ENCODE peak calls at places on chromosomes 6 and 20, in six cellular contexts. E, P, Z, F, V and K are unnamed samples.

GRCh38 chr6:139872635-139873034 is 498.2 kb upstream of the CITED2 start:
- DNase-seq in Z (no peak), F (no peak), E (no peak), V (no peak), P (peak), K (no peak)

GRCh38 chr6:135182120-135182992 is 1.2 kb downstream of the MYB start:
- DNase-seq in Z (peak), P (peak), V (peak), F (peak), E (peak), K (peak)

GRCh38 chr6:145034664-145035063 is 700.7 kb downstream of the EPM2A start:
- DNase-seq in V (no peak), P (no peak), E (no peak), Z (no peak), F (no peak), K (no peak)

GRCh38 chr6:21371676-21372161 is 221.8 kb upstream of the SOX4 start:
- DNase-seq in F (no peak), Z (no peak), P (no peak), V (no peak), E (no peak), K (no peak)

GRCh38 chr6:15527838-15528617 is 134.8 kb downstream of the DTNBP1 start:
- DNase-seq in V (no peak), P (no peak), E (no peak), Z (no peak), F (no peak), K (no peak)

GRCh38 chr6:2961491-2961890 is 9.9 kb downstream of the SERPINB6 start:
- DNase-seq in E (no peak), Z (no peak), P (no peak), F (no peak), V (no peak), K (no peak)

GRCh38 chr6:38588631-38589366 is 50.9 kb downstream of the BTBD9 start:
- DNase-seq in E (no peak), F (no peak), Z (no peak), P (no peak), V (no peak), K (no peak)

GRCh38 chr20:21104921-21105320 is 1.2 kb downstream of the LINC00237 start:
- DNase-seq in V (no peak), P (no peak), F (no peak), Z (no peak), E (no peak), K (no peak)

GRCh38 chr6:150549577-150550184 is 50.0 kb upstream of the PLEKHG1 start:
- DNase-seq in F (no peak), P (no peak), V (no peak), Z (no peak), E (no peak), K (no peak)

GRCh38 chr6:126372626-126373025 is 32.7 kb downstream of the CENPW start:
- DNase-seq in V (no peak), E (no peak), F (no peak), P (no peak), Z (no peak), K (no peak)

GRCh38 chr6:2876210-2877056 is 26.7 kb downstream of the SERPINB9 start:
- DNase-seq in V (peak), Z (no peak), E (peak), P (peak), F (peak), K (peak)

GRCh38 chr6:3088446-3088845 is 20.2 kb downstream of the RIPK1 start:
- DNase-seq in Z (no peak), E (no peak), F (no peak), V (peak), P (no peak), K (no peak)

GRCh38 chr6:42782689-42783176 is 881 bp downstream of the BICRAL start:
- DNase-seq in Z (peak), E (peak), P (peak), F (peak), V (peak), K (peak)

GRCh38 chr6:139839506-139840156 is 465.2 kb upstream of the CITED2 start:
- DNase-seq in P (no peak), F (no peak), Z (no peak), V (peak), E (no peak), K (no peak)

GRCh38 chr6:85390105-85390728 is 59.7 kb upstream of the NT5E start:
- DNase-seq in F (no peak), P (peak), Z (no peak), E (no peak), V (no peak), K (no peak)

GRCh38 chr6:24990227-24990843 is 54.6 kb upstream of the RIPOR2 start:
- DNase-seq in Z (no peak), V (no peak), F (no peak), P (no peak), E (no peak), K (no peak)

GRCh38 chr6:17910178-17910577 is 77.3 kb downstream of the KIF13A start:
- DNase-seq in V (no peak), P (no peak), Z (no peak), E (no peak), F (no peak), K (no peak)

GRCh38 chr20:55678126-55678525 is 327.2 kb downstream of the CBLN4 start:
- DNase-seq in V (no peak), F (no peak), P (peak), Z (no peak), E (no peak), K (no peak)

GRCh38 chr6:46305833-46306232 is 135.1 kb upstream of the ENPP5 start:
- DNase-seq in Z (no peak), P (no peak), E (no peak), V (no peak), F (no peak), K (no peak)

GRCh38 chr20:32958574-32958973 is 45.7 kb downstream of the SUN5 start:
- DNase-seq in Z (no peak), F (no peak), E (no peak), V (no peak), P (no peak), K (no peak)

GRCh38 chr6:32086661-32087573 is 22.2 kb downstream of the TNXB start:
- DNase-seq in E (peak), F (no peak), Z (no peak), V (no peak), P (no peak), K (peak)

GRCh38 chr6:152380351-152380767 is 256.8 kb downstream of the SYNE1 start:
- DNase-seq in V (no peak), P (no peak), E (no peak), F (no peak), Z (no peak), K (no peak)